ENCODE peak calls at places on chromosomes 4 and X, in seven cellular contexts. One of them, this sample, is unnamed. For H3K4me1, the result is how much of the 10 kb centered on the place peaks cover.

GRCh38 chr4:156665779-156666366 is 305.7 kb downstream of the PDGFC start:
- DNase-seq in pancreas: no peak
- DNase-seq in mammary epithelial cell: no peak
- DNase-seq in A549: no peak
- DNase-seq in breast epithelium: no peak
- DNase-seq in PC-3: no peak
- DNase-seq in left lung: no peak
- DNase-seq in this sample: no peak

GRCh38 chr4:856468-856901 is 30.6 kb upstream of the CPLX1 start:
- DNase-seq in pancreas: no peak
- DNase-seq in A549: no peak
- DNase-seq in mammary epithelial cell: no peak
- DNase-seq in breast epithelium: no peak
- DNase-seq in left lung: no peak
- DNase-seq in PC-3: no peak
- DNase-seq in this sample: no peak

GRCh38 chr4:27931584-27931983 is 1070.9 kb downstream of the STIM2 start:
- DNase-seq in left lung: no peak
- DNase-seq in A549: no peak
- DNase-seq in breast epithelium: no peak
- DNase-seq in PC-3: no peak
- DNase-seq in pancreas: no peak
- DNase-seq in mammary epithelial cell: no peak
- DNase-seq in this sample: no peak

GRCh38 chr4:106334732-106335131 is 18.4 kb downstream of the AIMP1 start:
- DNase-seq in left lung: no peak
- DNase-seq in pancreas: no peak
- DNase-seq in PC-3: no peak
- DNase-seq in A549: no peak
- DNase-seq in mammary epithelial cell: no peak
- DNase-seq in breast epithelium: no peak
- DNase-seq in this sample: no peak

GRCh38 chr4:56764775-56765174 is 56.7 kb downstream of the SPINK2 start:
- DNase-seq in mammary epithelial cell: no peak
- DNase-seq in breast epithelium: no peak
- DNase-seq in PC-3: peak
- DNase-seq in A549: no peak
- DNase-seq in left lung: no peak
- DNase-seq in pancreas: no peak
- DNase-seq in this sample: no peak

GRCh38 chrX:18873836-18874235 is 110.1 kb downstream of the PHKA2 start:
- DNase-seq in A549: no peak
- DNase-seq in left lung: no peak
- DNase-seq in breast epithelium: no peak
- DNase-seq in mammary epithelial cell: no peak
- DNase-seq in PC-3: no peak
- DNase-seq in pancreas: no peak
- DNase-seq in this sample: no peak

GRCh38 chrX:8737883-8738282 is 5.9 kb upstream of the ANOS1 start:
- DNase-seq in mammary epithelial cell: no peak
- DNase-seq in PC-3: no peak
- DNase-seq in left lung: no peak
- DNase-seq in A549: no peak
- DNase-seq in pancreas: no peak
- DNase-seq in breast epithelium: no peak
- DNase-seq in this sample: no peak

GRCh38 chr4:1593458-1593857 is 90.7 kb downstream of the FAM53A start:
- DNase-seq in left lung: no peak
- DNase-seq in pancreas: no peak
- DNase-seq in mammary epithelial cell: no peak
- DNase-seq in PC-3: no peak
- DNase-seq in A549: no peak
- DNase-seq in breast epithelium: no peak
- DNase-seq in this sample: no peak

GRCh38 chr4:57065730-57066482 is 44.3 kb downstream of the IGFBP7 start:
- DNase-seq in A549: peak
- DNase-seq in pancreas: no peak
- DNase-seq in left lung: no peak
- DNase-seq in mammary epithelial cell: no peak
- DNase-seq in breast epithelium: no peak
- DNase-seq in PC-3: no peak
- DNase-seq in this sample: no peak

GRCh38 chr4:793109-793861 is 32.6 kb downstream of the CPLX1 start:
- DNase-seq in breast epithelium: no peak
- DNase-seq in PC-3: no peak
- DNase-seq in pancreas: no peak
- DNase-seq in A549: no peak
- DNase-seq in mammary epithelial cell: no peak
- DNase-seq in left lung: no peak
- DNase-seq in this sample: no peak

GRCh38 chrX:41238543-41238942 is 95.4 kb upstream of the DDX3X start:
- DNase-seq in breast epithelium: no peak
- DNase-seq in pancreas: no peak
- DNase-seq in A549: peak
- DNase-seq in PC-3: peak
- DNase-seq in left lung: no peak
- DNase-seq in mammary epithelial cell: peak
- DNase-seq in this sample: no peak

GRCh38 chr4:107987916-107988762 is 1.6 kb upstream of the HADH start:
- DNase-seq in left lung: no peak
- DNase-seq in breast epithelium: peak
- DNase-seq in pancreas: no peak
- DNase-seq in A549: peak
- DNase-seq in mammary epithelial cell: no peak
- DNase-seq in PC-3: no peak
- DNase-seq in this sample: no peak
- H3K4me3 ChIP-seq in left lung: no peak
- H3K4me3 ChIP-seq in breast epithelium: no peak
- H3K4me3 ChIP-seq in pancreas: no peak
- H3K4me3 ChIP-seq in A549: no peak
- H3K4me3 ChIP-seq in mammary epithelial cell: no peak
- H3K4me3 ChIP-seq in PC-3: no peak
- H3K4me3 ChIP-seq in this sample: no peak

GRCh38 chr4:3202836-3203820 is 45.8 kb upstream of the MSANTD1 start:
- DNase-seq in breast epithelium: no peak
- DNase-seq in A549: no peak
- DNase-seq in pancreas: no peak
- DNase-seq in mammary epithelial cell: no peak
- DNase-seq in left lung: no peak
- DNase-seq in PC-3: no peak
- DNase-seq in this sample: peak
- H3K4me1 ChIP-seq in breast epithelium: under half
- H3K4me1 ChIP-seq in A549: under half
- H3K4me1 ChIP-seq in pancreas: under half
- H3K4me1 ChIP-seq in mammary epithelial cell: under half
- H3K4me1 ChIP-seq in left lung: under half
- H3K4me1 ChIP-seq in PC-3: under half
- H3K4me1 ChIP-seq in this sample: under half

GRCh38 chrX:123976671-123977316 is 15.3 kb downstream of the STAG2 start:
- DNase-seq in breast epithelium: no peak
- DNase-seq in left lung: no peak
- DNase-seq in mammary epithelial cell: peak
- DNase-seq in PC-3: peak
- DNase-seq in A549: peak
- DNase-seq in pancreas: no peak
- DNase-seq in this sample: no peak
- TF ChIP-seq CTCF in breast epithelium: no peak
- TF ChIP-seq CTCF in left lung: peak
- TF ChIP-seq CTCF in mammary epithelial cell: peak
- TF ChIP-seq CTCF in PC-3: peak
- TF ChIP-seq CTCF in A549: peak
- TF ChIP-seq CTCF in pancreas: no peak
- TF ChIP-seq CTCF in this sample: peak

GRCh38 chr4:108369035-108369655 is 200.4 kb upstream of the LEF1 start:
- DNase-seq in breast epithelium: no peak
- DNase-seq in mammary epithelial cell: no peak
- DNase-seq in PC-3: no peak
- DNase-seq in left lung: no peak
- DNase-seq in A549: no peak
- DNase-seq in pancreas: no peak
- DNase-seq in this sample: no peak
- H3K4me3 ChIP-seq in breast epithelium: no peak
- H3K4me3 ChIP-seq in mammary epithelial cell: no peak
- H3K4me3 ChIP-seq in PC-3: no peak
- H3K4me3 ChIP-seq in left lung: no peak
- H3K4me3 ChIP-seq in A549: no peak
- H3K4me3 ChIP-seq in pancreas: no peak
- H3K4me3 ChIP-seq in this sample: no peak

GRCh38 chr4:119025916-119026661 is 109.5 kb upstream of the MYOZ2 start:
- DNase-seq in left lung: no peak
- DNase-seq in mammary epithelial cell: peak
- DNase-seq in pancreas: no peak
- DNase-seq in breast epithelium: peak
- DNase-seq in A549: peak
- DNase-seq in PC-3: peak
- DNase-seq in this sample: no peak

GRCh38 chr4:119026662-119027444 is 108.8 kb upstream of the MYOZ2 start:
- DNase-seq in breast epithelium: no peak
- DNase-seq in left lung: no peak
- DNase-seq in A549: peak
- DNase-seq in mammary epithelial cell: no peak
- DNase-seq in pancreas: no peak
- DNase-seq in PC-3: no peak
- DNase-seq in this sample: no peak

GRCh38 chr4:119024102-119024501 is 111.5 kb upstream of the MYOZ2 start:
- DNase-seq in pancreas: no peak
- DNase-seq in left lung: no peak
- DNase-seq in A549: no peak
- DNase-seq in PC-3: no peak
- DNase-seq in mammary epithelial cell: no peak
- DNase-seq in breast epithelium: no peak
- DNase-seq in this sample: no peak

GRCh38 chr4:119027815-119028214 is 107.8 kb upstream of the MYOZ2 start:
- DNase-seq in left lung: no peak
- DNase-seq in mammary epithelial cell: no peak
- DNase-seq in PC-3: no peak
- DNase-seq in breast epithelium: no peak
- DNase-seq in A549: no peak
- DNase-seq in pancreas: no peak
- DNase-seq in this sample: no peak

GRCh38 chr4:119025440-119025839 is 110.2 kb upstream of the MYOZ2 start:
- DNase-seq in mammary epithelial cell: peak
- DNase-seq in left lung: peak
- DNase-seq in PC-3: peak
- DNase-seq in A549: peak
- DNase-seq in pancreas: no peak
- DNase-seq in breast epithelium: peak
- DNase-seq in this sample: no peak
- H3K4me1 ChIP-seq in mammary epithelial cell: under half
- H3K4me1 ChIP-seq in left lung: under half
- H3K4me1 ChIP-seq in PC-3: under half
- H3K4me1 ChIP-seq in A549: under half
- H3K4me1 ChIP-seq in pancreas: under half
- H3K4me1 ChIP-seq in breast epithelium: under half
- H3K4me1 ChIP-seq in this sample: under half

GRCh38 chr4:7210818-7211217 is 18.5 kb downstream of the SORCS2 start:
- DNase-seq in A549: peak
- DNase-seq in left lung: no peak
- DNase-seq in breast epithelium: no peak
- DNase-seq in PC-3: peak
- DNase-seq in mammary epithelial cell: no peak
- DNase-seq in pancreas: no peak
- DNase-seq in this sample: no peak
- TF ChIP-seq CTCF in A549: no peak
- TF ChIP-seq CTCF in left lung: no peak
- TF ChIP-seq CTCF in breast epithelium: no peak
- TF ChIP-seq CTCF in PC-3: no peak
- TF ChIP-seq CTCF in mammary epithelial cell: no peak
- TF ChIP-seq CTCF in pancreas: no peak
- TF ChIP-seq CTCF in this sample: no peak

DNA sequence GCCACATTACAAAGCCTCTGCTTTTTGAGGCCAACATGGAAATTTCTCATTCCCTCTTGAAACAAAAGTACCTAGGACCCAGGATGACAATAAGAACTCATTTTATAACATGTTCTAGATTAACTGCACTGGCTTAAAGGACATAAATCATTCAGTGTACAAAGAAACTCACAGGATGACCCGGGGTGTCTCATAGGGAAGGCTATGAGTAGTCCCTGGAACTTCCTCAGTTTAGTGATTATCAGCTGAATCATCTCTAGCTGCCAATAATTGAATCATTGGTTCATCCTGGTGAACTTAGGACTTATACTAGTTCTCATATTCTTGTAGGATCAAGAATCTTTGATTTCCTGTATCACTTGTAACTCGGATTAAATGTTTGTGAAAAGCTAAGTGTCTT is 95.8 kb upstream of the WDR1 start:
- DNase-seq in mammary epithelial cell: peak
- DNase-seq in PC-3: no peak
- DNase-seq in pancreas: no peak
- DNase-seq in breast epithelium: no peak
- DNase-seq in A549: no peak
- DNase-seq in left lung: no peak
- DNase-seq in this sample: no peak
- H3K4me3 ChIP-seq in mammary epithelial cell: no peak
- H3K4me3 ChIP-seq in PC-3: no peak
- H3K4me3 ChIP-seq in pancreas: no peak
- H3K4me3 ChIP-seq in breast epithelium: no peak
- H3K4me3 ChIP-seq in A549: no peak
- H3K4me3 ChIP-seq in left lung: no peak
- H3K4me3 ChIP-seq in this sample: no peak

This sample was measured in CD8-positive, alpha-beta T cell.